ENCODE peak calls at places on chromosomes 16 and 17, in eight cellular contexts. C is GM12878, A is A549, Y is uterus, W is dorsolateral prefrontal cortex, N is testis, Z is OCI-LY7, L is RWPE1. Q is an unnamed sample.

GRCh38 chr17:79625706-79626105 is 14.9 kb upstream of the RBFOX3 start:
- DNase-seq in C (no peak), A (no peak), Y (peak; percentile 3), W (peak; percentile 6), N (no peak), Z (no peak), L (no peak), Q (no peak)

GRCh38 chr17:31715436-31715835 is 143.6 kb downstream of the COPRS start:
- DNase-seq in C (no peak), A (no peak), Y (no peak), W (no peak), N (no peak), Z (no peak), L (no peak), Q (no peak)

GRCh38 chr17:14451729-14452191 is 150.9 kb downstream of the HS3ST3B1 start:
- DNase-seq in C (no peak), A (no peak), Y (no peak), W (no peak), N (no peak), Z (no peak), L (no peak), Q (no peak)

GRCh38 chr16:59392911-59393310 is 658.8 kb upstream of the GOT2 start:
- DNase-seq in C (no peak), A (no peak), Y (no peak), W (no peak), N (no peak), Z (no peak), L (no peak), Q (no peak)

GRCh38 chr16:3363793-3364192 is 8.1 kb downstream of the OR2C1 start:
- DNase-seq in C (no peak), A (no peak), Y (no peak), W (no peak), N (no peak), Z (peak; percentile 65), L (no peak), Q (no peak)

GRCh38 chr17:60559995-60560859 is 34.2 kb upstream of the APPBP2 start:
- DNase-seq in C (no peak), A (no peak), Y (no peak), W (no peak), N (no peak), Z (no peak), L (no peak), Q (no peak)

GRCh38 chr16:62965831-62966230 is 929.6 kb upstream of the CDH8 start:
- DNase-seq in C (no peak), A (no peak), Y (no peak), W (no peak), N (no peak), Z (no peak), L (no peak), Q (no peak)

GRCh38 chr16:10180771-10181163 is 1.5 kb downstream of the GRIN2A start:
- DNase-seq in C (no peak), A (peak; percentile 28), Y (peak; percentile 29), W (peak; percentile 63), N (peak; percentile 82), Z (peak; percentile 20), L (no peak), Q (peak; percentile 27)

GRCh38 chr17:9475259-9475658 is 100.4 kb downstream of the STX8 start:
- DNase-seq in C (no peak), A (no peak), Y (no peak), W (peak; percentile 72), N (no peak), Z (no peak), L (no peak), Q (no peak)

GRCh38 chr16:69382421-69382820 is 3.4 kb downstream of the TERF2 start:
- DNase-seq in C (no peak), A (no peak), Y (no peak), W (no peak), N (no peak), Z (no peak), L (no peak), Q (no peak)

GRCh38 chr16:17257426-17257825 is 213.3 kb downstream of the XYLT1 start:
- DNase-seq in C (no peak), A (no peak), Y (no peak), W (no peak), N (no peak), Z (no peak), L (no peak), Q (no peak)

GRCh38 chr16:17260271-17260849 is 210.4 kb downstream of the XYLT1 start:
- DNase-seq in C (no peak), A (no peak), Y (no peak), W (no peak), N (no peak), Z (no peak), L (no peak), Q (no peak)

GRCh38 chr16:17258077-17258599 is 212.6 kb downstream of the XYLT1 start:
- DNase-seq in C (no peak), A (no peak), Y (no peak), W (no peak), N (no peak), Z (no peak), L (no peak), Q (no peak)

GRCh38 chr16:17259751-17260270 is 210.9 kb downstream of the XYLT1 start:
- DNase-seq in C (no peak), A (no peak), Y (no peak), W (no peak), N (no peak), Z (no peak), L (no peak), Q (no peak)

GRCh38 chr16:17258848-17259713 is 211.7 kb downstream of the XYLT1 start:
- DNase-seq in C (peak; percentile 79), A (peak; percentile 12), Y (no peak), W (no peak), N (no peak), Z (peak; percentile 64), L (no peak), Q (no peak)
- H3K27ac ChIP-seq in C (peak overlapping the region; percentile 93), A (no peak overlapping the region), Y (no peak overlapping the region), W (no peak overlapping the region), N (no peak overlapping the region), Z (peak overlapping the region; percentile 50), L (no peak overlapping the region), Q (no peak overlapping the region)

DNA sequence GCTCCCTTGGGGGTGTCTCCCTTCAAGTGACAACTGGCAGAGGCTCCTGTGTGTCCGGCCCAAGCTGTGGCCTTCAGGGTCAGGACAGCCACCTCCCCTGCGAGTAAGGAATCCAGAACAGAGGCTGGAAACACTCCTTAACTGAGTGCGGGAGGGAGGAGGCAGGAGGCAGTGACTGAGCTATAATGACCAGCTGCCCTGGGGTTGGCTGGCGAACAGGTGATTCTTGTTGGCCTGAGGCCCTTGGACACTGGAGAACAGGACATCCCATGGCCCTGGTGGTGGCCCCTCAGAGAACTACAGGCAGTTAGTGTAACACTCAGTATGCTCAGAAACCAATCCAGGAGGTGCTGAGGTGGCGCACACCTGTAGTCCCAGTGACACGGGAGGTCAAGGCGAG is 9.4 kb upstream of the SNAI3 start:
- DNase-seq in C (no peak), A (no peak), Y (no peak), W (no peak), N (no peak), Z (no peak), L (no peak), Q (no peak)
- H3K27ac ChIP-seq in C (no peak overlapping the region), A (no peak overlapping the region), Y (no peak overlapping the region), W (no peak overlapping the region), N (no peak overlapping the region), Z (no peak overlapping the region), L (no peak overlapping the region), Q (no peak overlapping the region)

GRCh38 chr16:85370543-85370880 is 242.6 kb upstream of the GSE1 start:
- DNase-seq in C (no peak), A (no peak), Y (no peak), W (no peak), N (no peak), Z (no peak), L (no peak), Q (no peak)

GRCh38 chr16:85370881-85371651 is 242.1 kb upstream of the GSE1 start:
- DNase-seq in C (no peak), A (no peak), Y (no peak), W (no peak), N (peak; percentile 76), Z (no peak), L (peak; percentile 45), Q (peak; percentile 88)

GRCh38 chr16:85372627-85373372 is 240.3 kb upstream of the GSE1 start:
- DNase-seq in C (no peak), A (no peak), Y (no peak), W (no peak), N (no peak), Z (no peak), L (peak; percentile 46), Q (no peak)

GRCh38 chr16:85373741-85374570 is 239.2 kb upstream of the GSE1 start:
- DNase-seq in C (no peak), A (no peak), Y (no peak), W (no peak), N (no peak), Z (no peak), L (no peak), Q (no peak)

GRCh38 chr16:85371948-85372347 is 241.2 kb upstream of the GSE1 start:
- DNase-seq in C (no peak), A (no peak), Y (no peak), W (no peak), N (no peak), Z (no peak), L (no peak), Q (no peak)
- H3K27ac ChIP-seq in C (no peak overlapping the region), A (no peak overlapping the region), Y (no peak overlapping the region), W (no peak overlapping the region), N (peak overlapping the region; percentile 59), Z (no peak overlapping the region), L (peak overlapping the region; percentile 95), Q (no peak overlapping the region)

GRCh38 chr16:81808933-81809480 is 29.9 kb downstream of the PLCG2 start:
- DNase-seq in C (peak; percentile 99), A (no peak), Y (no peak), W (no peak), N (no peak), Z (peak; percentile 95), L (no peak), Q (no peak)

GRCh38 chr16:81809567-81809966 is 30.5 kb downstream of the PLCG2 start:
- DNase-seq in C (no peak), A (no peak), Y (no peak), W (no peak), N (no peak), Z (no peak), L (no peak), Q (no peak)

GRCh38 chr16:81810361-81810760 is 31.3 kb downstream of the PLCG2 start:
- DNase-seq in C (peak; percentile 71), A (no peak), Y (no peak), W (no peak), N (no peak), Z (no peak), L (no peak), Q (no peak)

GRCh38 chr16:81813648-81814047 is 34.6 kb downstream of the PLCG2 start:
- DNase-seq in C (no peak), A (no peak), Y (no peak), W (no peak), N (no peak), Z (no peak), L (no peak), Q (no peak)

DNA sequence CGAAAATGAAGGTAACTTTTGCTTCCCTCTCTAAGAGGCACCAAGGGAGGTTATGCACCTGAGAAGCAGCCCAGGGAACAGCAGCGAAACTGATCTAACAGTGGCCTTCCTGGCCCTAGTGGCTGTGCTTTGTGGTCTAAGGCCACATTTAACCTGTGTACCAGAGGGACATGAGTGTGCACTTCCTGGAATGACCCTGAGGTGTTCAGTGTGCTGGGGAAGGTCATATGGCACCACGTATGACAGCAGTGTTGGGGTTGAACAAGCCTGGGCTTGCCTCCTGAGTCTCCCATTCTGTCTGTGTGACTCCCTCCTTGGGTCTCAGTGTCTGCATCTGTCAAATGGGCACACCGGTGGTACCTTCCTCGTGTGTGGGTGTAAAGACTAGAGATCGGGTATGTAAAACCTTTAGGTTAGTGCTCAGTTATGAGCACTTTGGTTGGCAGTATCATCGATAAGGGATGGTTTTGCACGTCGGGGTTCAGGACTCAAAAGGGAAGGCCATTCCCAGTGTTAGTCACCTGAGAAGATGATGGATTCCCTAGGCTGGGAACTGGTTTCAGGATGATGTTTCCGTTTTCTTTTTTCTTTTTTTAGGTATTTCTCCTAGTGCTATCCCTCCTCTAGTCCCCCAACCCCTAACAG is 31.9 kb downstream of the PLCG2 start:
- DNase-seq in C (peak; percentile 92), A (no peak), Y (no peak), W (no peak), N (no peak), Z (peak; percentile 68), L (no peak), Q (no peak)
- H3K27ac ChIP-seq in C (peak overlapping the region; percentile 99), A (no peak overlapping the region), Y (no peak overlapping the region), W (no peak overlapping the region), N (no peak overlapping the region), Z (peak overlapping the region; percentile 95), L (no peak overlapping the region), Q (no peak overlapping the region)

Q was measured in right cardiac atrium.